ENCODE peak calls at places on chromosome 6, in six cellular contexts. V is stimulated activated CD4-positive, alpha-beta T cell treated with anti-CD3 and anti-CD28 coated beads, Interleukin-1b, Interleukin-23, amount 100 ng/mL, for 1 hour; M is endothelial cell; D is stimulated activated naive CD8-positive, alpha-beta T cell treated with anti-CD3 and anti-CD28 coated beads, Interleukin-15, amount 100 ng/mL, for 72 hours; T is HS-27A; B is GM10248. L is an unnamed sample.
A peak's percentile ranks its signal among the peaks of the same experiment; 100 is the strongest.

GRCh38 chr6:80382796-80383195 is 276.3 kb downstream of the BCKDHB start:
- DNase-seq in V (no peak), M (no peak), D (no peak), T (no peak), B (no peak), L (no peak)

GRCh38 chr6:53090576-53090975 is 25.4 kb downstream of the FBXO9 start:
- DNase-seq in V (no peak), M (no peak), D (no peak), T (no peak), B (no peak), L (peak; percentile 49)

GRCh38 chr6:29924731-29925130 is 17.6 kb upstream of the HLA-A start:
- DNase-seq in V (no peak), M (no peak), D (no peak), T (no peak), B (no peak), L (peak; percentile 53)

GRCh38 chr6:8499540-8499939 is 64.2 kb upstream of the SLC35B3 start:
- DNase-seq in V (no peak), M (peak; percentile 15), D (no peak), T (no peak), B (no peak), L (peak; percentile 42)

GRCh38 chr6:45132059-45132458 is 196.1 kb upstream of the RUNX2 start:
- DNase-seq in V (no peak), M (no peak), D (no peak), T (no peak), B (no peak), L (no peak)

GRCh38 chr6:76351275-76351674 is 278.8 kb upstream of the IMPG1 start:
- DNase-seq in V (no peak), M (no peak), D (no peak), T (no peak), B (no peak), L (peak; percentile 42)

GRCh38 chr6:38146658-38147027 is 327.1 kb downstream of the ZFAND3 start:
- DNase-seq in V (no peak), M (no peak), D (no peak), T (no peak), B (no peak), L (no peak)

GRCh38 chr6:106872044-106872443 is 102.5 kb downstream of the CD24 start:
- DNase-seq in V (no peak), M (no peak), D (no peak), T (no peak), B (no peak), L (no peak)

GRCh38 chr6:159203304-159204005 is 34.3 kb downstream of the FNDC1 start:
- DNase-seq in V (no peak), M (no peak), D (no peak), T (peak; percentile 94), B (no peak), L (peak; percentile 77)

GRCh38 chr6:34161857-34162515 is 16.1 kb upstream of the GRM4 start:
- DNase-seq in V (no peak), M (no peak), D (no peak), T (no peak), B (no peak), L (no peak)

GRCh38 chr6:112041535-112041934 is 12.4 kb upstream of the CCN6 start:
- DNase-seq in V (no peak), M (no peak), D (no peak), T (no peak), B (no peak), L (no peak)

GRCh38 chr6:121216928-121217327 is 117.4 kb downstream of the TBC1D32 start:
- DNase-seq in V (no peak), M (no peak), D (no peak), T (peak; percentile 20), B (no peak), L (no peak)

GRCh38 chr6:140988780-140989179 is 1143.9 kb upstream of the GJE1 start:
- DNase-seq in V (no peak), M (no peak), D (no peak), T (no peak), B (no peak), L (no peak)

GRCh38 chr6:11571073-11571472 is 33.5 kb downstream of the TMEM170B start:
- DNase-seq in V (no peak), M (no peak), D (no peak), T (no peak), B (no peak), L (no peak)

GRCh38 chr6:116847234-116847633 is 18.4 kb upstream of the GPRC6A start:
- DNase-seq in V (no peak), M (no peak), D (no peak), T (no peak), B (peak; percentile 5), L (peak; percentile 70)

GRCh38 chr6:11634948-11635347 is 97.4 kb downstream of the TMEM170B start:
- DNase-seq in V (no peak), M (no peak), D (no peak), T (no peak), B (no peak), L (no peak)

GRCh38 chr6:139743629-139744028 is 369.2 kb upstream of the CITED2 start:
- DNase-seq in V (no peak), M (no peak), D (no peak), T (peak; percentile 82), B (no peak), L (peak; percentile 82)

GRCh38 chr6:131997450-131998153 is 46.4 kb upstream of the CCN2 start:
- DNase-seq in V (no peak), M (no peak), D (no peak), T (no peak), B (no peak), L (no peak)

GRCh38 chr6:148203970-148204369 is 138.7 kb upstream of the SASH1 start:
- DNase-seq in V (no peak), M (no peak), D (peak; percentile 70), T (no peak), B (peak; percentile 49), L (no peak)

GRCh38 chr6:53411451-53411850 is 62.7 kb upstream of the ELOVL5 start:
- DNase-seq in V (no peak), M (no peak), D (no peak), T (no peak), B (no peak), L (no peak)

GRCh38 chr6:168584251-168584650 is 143.3 kb downstream of the SMOC2 start:
- DNase-seq in V (no peak), M (no peak), D (no peak), T (no peak), B (no peak), L (no peak)

GRCh38 chr6:157265186-157265585 is 58.1 kb downstream of the TMEM242 start:
- DNase-seq in V (no peak), M (no peak), D (no peak), T (no peak), B (no peak), L (no peak)

GRCh38 chr6:39200498-39201020 is 28.7 kb downstream of the KCNK5 start:
- DNase-seq in V (no peak), M (no peak), D (no peak), T (no peak), B (no peak), L (no peak)

GRCh38 chr6:39075010-39075738 is 26.6 kb downstream of the GLP1R start:
- DNase-seq in V (no peak), M (no peak), D (no peak), T (no peak), B (no peak), L (no peak)

GRCh38 chr6:118501099-118501498 is 47.0 kb upstream of the PLN start:
- DNase-seq in V (no peak), M (no peak), D (no peak), T (no peak), B (no peak), L (no peak)

GRCh38 chr6:79453558-79454042 is 83.6 kb downstream of the LCA5 start:
- DNase-seq in V (no peak), M (no peak), D (no peak), T (no peak), B (no peak), L (no peak)

L was measured in RKO.